ENCODE peak calls at places on chromosome 4, in nine cellular contexts. E is foreskin keratinocyte, K is fibroblast of the aortic adventitia, I is IMR-90, U is omental fat pad, M is lung, D is right lobe of liver, Y is epithelial cell of esophagus, V is cardiac fibroblast. R is an unnamed sample.
A peak's percentile ranks its signal among the peaks of the same experiment; 100 is the strongest.

GRCh38 chr4:30828290-30828926 is 108.2 kb downstream of the PCDH7 start:
- DNase-seq in E (peak; percentile 30), K (no peak), I (peak; percentile 18), U (no peak), M (no peak), D (no peak), Y (peak; percentile 3), V (peak; percentile 3), R (no peak)

GRCh38 chr4:72900952-72901351 is 168.6 kb downstream of the COX18 start:
- DNase-seq in E (no peak), K (peak; percentile 48), I (peak; percentile 16), U (no peak), M (no peak), D (no peak), Y (no peak), V (peak; percentile 10), R (no peak)

GRCh38 chr4:127249066-127249766 is 383.5 kb upstream of the INTU start:
- DNase-seq in E (peak; percentile 30), K (peak; percentile 14), I (peak; percentile 54), U (no peak), M (no peak), D (no peak), Y (peak; percentile 39), V (peak; percentile 1), R (no peak)

GRCh38 chr4:13888112-13888511 is 260.6 kb upstream of the BOD1L1 start:
- DNase-seq in E (peak; percentile 86), K (peak; percentile 94), I (peak; percentile 93), U (no peak), M (no peak), D (no peak), Y (peak; percentile 80), V (peak; percentile 93), R (no peak)

GRCh38 chr4:182567119-182567518 is 323.9 kb downstream of the TENM3 start:
- DNase-seq in E (no peak), K (no peak), I (no peak), U (no peak), M (no peak), D (no peak), Y (no peak), V (no peak), R (no peak)

GRCh38 chr4:57077550-57078311 is 32.5 kb downstream of the IGFBP7 start:
- DNase-seq in E (peak; percentile 98), K (peak; percentile 60), I (peak; percentile 79), U (no peak), M (no peak), D (no peak), Y (peak; percentile 98), V (peak; percentile 84), R (no peak)

GRCh38 chr4:38015886-38016515 is 55.8 kb downstream of the PTTG2 start:
- DNase-seq in E (no peak), K (no peak), I (no peak), U (no peak), M (no peak), D (no peak), Y (no peak), V (no peak), R (no peak)

GRCh38 chr4:151110236-151110635 is 10.8 kb downstream of the RPS3A start:
- DNase-seq in E (no peak), K (no peak), I (no peak), U (no peak), M (no peak), D (no peak), Y (no peak), V (no peak), R (no peak)

GRCh38 chr4:170134821-170135220 is 45.1 kb upstream of the AADAT start:
- DNase-seq in E (no peak), K (no peak), I (no peak), U (no peak), M (no peak), D (no peak), Y (no peak), V (no peak), R (no peak)

GRCh38 chr4:101252721-101253120 is 94.6 kb downstream of the PPP3CA start:
- DNase-seq in E (no peak), K (peak; percentile 26), I (peak; percentile 43), U (no peak), M (no peak), D (no peak), Y (no peak), V (peak; percentile 34), R (no peak)

GRCh38 chr4:87174672-87175071 is 45.7 kb downstream of the KLHL8 start:
- DNase-seq in E (no peak), K (no peak), I (no peak), U (no peak), M (no peak), D (no peak), Y (no peak), V (no peak), R (no peak)

GRCh38 chr4:8391972-8392371 is 48.6 kb downstream of the ACOX3 start:
- DNase-seq in E (peak; percentile 3), K (peak; percentile 68), I (peak; percentile 89), U (no peak), M (peak; percentile 52), D (no peak), Y (peak; percentile 77), V (peak; percentile 93), R (no peak)

GRCh38 chr4:81852031-81852715 is 380.5 kb upstream of the RASGEF1B start:
- DNase-seq in E (no peak), K (no peak), I (no peak), U (no peak), M (no peak), D (no peak), Y (no peak), V (no peak), R (no peak)

GRCh38 chr4:141215030-141215429 is 5.7 kb upstream of the ZNF330 start:
- DNase-seq in E (no peak), K (peak; percentile 39), I (no peak), U (no peak), M (no peak), D (no peak), Y (no peak), V (peak; percentile 15), R (no peak)

GRCh38 chr4:723706-724105 is 18.1 kb downstream of the PCGF3 start:
- DNase-seq in E (no peak), K (no peak), I (no peak), U (no peak), M (no peak), D (no peak), Y (no peak), V (no peak), R (no peak)

GRCh38 chr4:100076753-100077152 is 113.5 kb downstream of the DDIT4L start:
- DNase-seq in E (no peak), K (no peak), I (peak; percentile 14), U (no peak), M (no peak), D (no peak), Y (peak; percentile 53), V (no peak), R (no peak)

DNA sequence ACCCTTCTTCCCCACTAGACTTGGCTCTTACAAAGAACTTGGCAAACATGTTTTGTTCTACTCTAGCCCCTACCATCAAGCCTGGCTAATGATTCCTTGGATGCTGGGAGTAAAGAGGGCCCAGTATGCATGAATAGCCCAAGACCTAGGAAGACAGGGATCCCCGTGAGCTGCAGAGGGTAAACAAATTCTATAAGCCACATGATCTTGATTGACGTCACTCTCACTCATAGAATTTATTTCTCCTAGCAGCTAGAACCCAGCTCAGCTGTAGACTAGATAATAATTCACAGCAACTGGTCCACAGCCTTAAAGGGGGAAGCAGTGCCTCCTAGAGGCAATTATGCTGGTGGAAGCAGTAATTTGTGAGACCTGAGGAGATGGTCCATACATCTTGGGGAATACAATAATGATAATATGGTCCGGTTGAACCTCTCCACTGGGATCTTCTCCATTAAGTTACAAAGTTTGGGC is 16.1 kb upstream of the USO1 start:
- DNase-seq in E (no peak), K (no peak), I (no peak), U (no peak), M (no peak), D (no peak), Y (no peak), V (no peak), R (no peak)
- TF ChIP-seq CTCF in E (peak; percentile 36), K (peak; percentile 17), I (peak; percentile 13), U (no peak), M (peak; percentile 44), D (peak; percentile 38), Y (no peak), V (peak; percentile 18), R (peak; percentile 34)

GRCh38 chr4:41339812-41340809 is 83.4 kb downstream of the UCHL1 start:
- DNase-seq in E (no peak), K (peak; percentile 68), I (peak; percentile 34), U (no peak), M (no peak), D (no peak), Y (no peak), V (peak; percentile 60), R (no peak)
- TF ChIP-seq CTCF in E (no peak), K (no peak), I (no peak), U (no peak), M (no peak), D (peak; percentile 12), Y (no peak), V (no peak), R (no peak)

DNA sequence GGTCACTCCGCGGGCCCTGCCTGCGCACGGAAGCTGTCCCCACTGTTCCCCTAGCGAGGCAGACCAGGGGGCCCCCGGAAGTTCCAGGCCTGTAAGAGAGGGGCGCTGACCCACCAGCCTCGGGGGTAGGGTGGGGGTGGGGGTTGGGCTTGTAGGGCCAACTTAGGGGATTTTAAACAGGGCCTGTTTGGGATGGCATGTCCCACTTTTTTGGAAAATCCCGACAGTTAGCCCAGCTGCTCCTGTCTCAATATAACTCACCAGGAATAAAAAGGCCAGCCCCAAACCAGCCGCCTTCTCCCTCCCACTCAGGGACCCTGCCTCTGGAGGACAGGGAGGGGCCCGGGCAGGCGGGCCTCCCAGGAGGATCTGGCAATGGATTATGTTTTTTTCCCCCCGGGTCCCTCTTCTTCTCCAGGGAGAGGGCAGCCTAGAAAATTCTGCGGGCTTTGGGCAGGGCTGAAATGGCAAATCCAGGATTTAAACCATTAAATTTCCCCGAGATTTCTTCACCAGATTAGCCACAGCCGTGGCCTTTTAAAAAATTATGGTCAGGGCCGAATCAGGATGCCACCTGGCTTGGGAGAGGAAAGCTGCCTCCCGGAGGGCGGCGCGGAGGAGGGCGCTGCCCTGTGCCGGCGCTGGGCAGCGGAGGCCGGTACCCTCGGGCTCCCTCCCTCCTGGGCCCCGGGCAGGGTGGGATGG is 959 bp downstream of the PPP2R2C start:
- DNase-seq in E (no peak), K (no peak), I (no peak), U (peak; percentile 9), M (no peak), D (no peak), Y (no peak), V (no peak), R (peak; percentile 7)
- TF ChIP-seq CTCF in E (no peak), K (no peak), I (no peak), U (no peak), M (no peak), D (no peak), Y (no peak), V (no peak), R (no peak)

DNA sequence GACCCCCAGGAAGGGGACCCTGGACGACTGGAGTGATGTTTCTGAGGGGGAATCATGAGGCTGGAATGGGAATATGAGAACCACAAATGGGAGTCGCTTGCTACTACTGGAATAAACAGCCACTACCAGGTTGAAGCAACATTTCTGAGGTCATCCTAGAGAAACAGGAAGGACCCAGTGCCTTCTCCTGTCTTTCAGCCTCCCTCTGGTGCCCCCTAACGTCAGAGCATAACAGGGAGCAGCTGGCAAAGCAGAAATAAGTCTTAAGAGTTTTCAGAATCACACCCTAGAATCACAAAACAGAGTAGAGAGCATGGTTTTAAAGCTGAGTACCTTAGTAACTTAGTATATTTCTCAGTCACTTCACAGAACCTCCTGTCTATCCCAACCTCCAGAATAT is 347.8 kb upstream of the PITX2 start:
- DNase-seq in E (peak; percentile 60), K (peak; percentile 61), I (peak; percentile 45), U (no peak), M (no peak), D (peak; percentile 35), Y (peak; percentile 69), V (peak; percentile 48), R (peak; percentile 29)
- TF ChIP-seq CTCF in E (peak; percentile 82), K (peak; percentile 69), I (peak; percentile 57), U (no peak), M (no peak), D (peak; percentile 46), Y (peak; percentile 77), V (peak; percentile 58), R (peak; percentile 67)

R was measured in progenitor cell of endocrine pancreas.